ENCODE peak calls at places on chromosomes 13 and 19, in six cellular contexts. S, V, P, J, F and I are unnamed samples.

GRCh38 chr19:52094526-52094925 is 1.0 kb downstream of the ZNF841 start:
- DNase-seq in S (peak), V (no peak), P (no peak), J (no peak), F (peak), I (no peak)

GRCh38 chr13:26872444-26873173 is 112.0 kb upstream of the GPR12 start:
- DNase-seq in S (peak), V (peak), P (peak), J (peak), F (peak), I (no peak)

GRCh38 chr19:48533770-48534169 is 18.2 kb upstream of the SULT2B1 start:
- DNase-seq in S (no peak), V (no peak), P (no peak), J (no peak), F (no peak), I (no peak)

GRCh38 chr19:38877781-38878574 is at the start of gene RINL:
- DNase-seq in S (no peak), V (peak), P (no peak), J (peak), F (peak), I (peak)

GRCh38 chr13:23321534-23322241 is 111.8 kb downstream of the SACS start:
- DNase-seq in S (no peak), V (no peak), P (peak), J (no peak), F (peak), I (peak)

GRCh38 chr13:47112205-47112896 is 215.5 kb upstream of the HTR2A start:
- DNase-seq in S (no peak), V (no peak), P (no peak), J (no peak), F (no peak), I (no peak)

GRCh38 chr13:49935171-49936084 is 712 bp downstream of the SPRYD7 start:
- DNase-seq in S (no peak), V (peak), P (peak), J (peak), F (peak), I (no peak)

GRCh38 chr13:114151031-114151430 is 18.6 kb upstream of the RASA3 start:
- DNase-seq in S (no peak), V (no peak), P (no peak), J (no peak), F (no peak), I (no peak)